ENCODE peak calls at places on chromosomes 16 and 17, in six cellular contexts. M is AG04450; D is hypothalamus; P is type B pancreatic cell; T is NCI-H1092 treated with DMSO at 0.1 percent for 48 hours; F is stimulated activated CD4-positive, alpha-beta T cell treated with anti-CD3 and anti-CD28 coated beads, Interleukin-1b, Interleukin-23, amount 100 ng/mL, for 4 hours. J is an unnamed sample.

GRCh38 chr16:11367483-11367906 is 22.2 kb downstream of the RMI2 start:
- DNase-seq in D (no peak), P (no peak), F (no peak), M (no peak), T (no peak), J (no peak)

GRCh38 chr16:72783716-72784320 is 264.1 kb downstream of the ZFHX3 start:
- DNase-seq in P (no peak), D (no peak), M (no peak), T (no peak), F (no peak), J (no peak)

GRCh38 chr17:76432004-76432403 is 20.9 kb downstream of the UBE2O start:
- DNase-seq in F (no peak), M (no peak), T (no peak), D (no peak), P (no peak), J (no peak)

GRCh38 chr17:60538726-60539125 is 12.7 kb upstream of the APPBP2 start:
- DNase-seq in D (no peak), M (no peak), T (no peak), P (no peak), F (no peak), J (no peak)

GRCh38 chr16:84965428-84966149 is 45.7 kb downstream of the ZDHHC7 start:
- DNase-seq in T (no peak), P (no peak), D (no peak), F (no peak), M (no peak), J (no peak)

GRCh38 chr17:68248886-68249872 is 1.3 kb downstream of the AMZ2 start:
- DNase-seq in P (no peak), D (no peak), T (no peak), F (no peak), M (no peak), J (no peak)

GRCh38 chr17:77382966-77383612 is 242.3 kb downstream of the SEC14L1 start:
- DNase-seq in M (peak), F (no peak), P (no peak), D (no peak), T (no peak), J (no peak)

GRCh38 chr17:31511176-31511540 is 119.7 kb downstream of the RAB11FIP4 start:
- DNase-seq in M (no peak), T (peak), P (no peak), D (peak), F (no peak), J (no peak)

GRCh38 chr17:28133562-28133970 is 91.1 kb downstream of the NLK start:
- DNase-seq in F (no peak), T (no peak), P (no peak), D (no peak), M (no peak), J (no peak)

GRCh38 chr17:77164483-77165030 is 23.8 kb downstream of the SEC14L1 start:
- DNase-seq in F (no peak), M (no peak), D (no peak), P (no peak), T (peak), J (no peak)

GRCh38 chr16:35687781-35688180 is 2228.4 kb downstream of the TP53TG3F start:
- DNase-seq in D (no peak), M (no peak), T (no peak), P (no peak), F (no peak), J (peak)

GRCh38 chr16:29303520-29303919 is 103.0 kb downstream of the NPIPB11 start:
- DNase-seq in T (no peak), D (no peak), F (no peak), P (no peak), M (no peak), J (no peak)

GRCh38 chr16:26705346-26705745 is 361.4 kb upstream of the C16orf82 start:
- DNase-seq in D (no peak), M (no peak), T (no peak), F (no peak), P (no peak), J (no peak)

GRCh38 chr17:59623151-59623550 is 3.5 kb downstream of the CLTC start:
- DNase-seq in M (no peak), P (no peak), T (no peak), D (no peak), F (no peak), J (no peak)